ENCODE peak calls at places on chromosomes 2 and 18, in six cellular contexts. X, N, T, G, A and O are unnamed samples.
A peak's percentile ranks its signal among the peaks of the same experiment; 100 is the strongest.

GRCh38 chr18:2982452-2983172 is 30.3 kb downstream of the LPIN2 start:
- DNase-seq in X (peak; percentile 54), N (no peak), T (no peak), G (peak; percentile 49), A (peak; percentile 56), O (no peak)

GRCh38 chr2:231701456-231702373 is 6.6 kb upstream of the PTMA start:
- DNase-seq in X (peak; percentile 65), N (no peak), T (peak; percentile 2), G (no peak), A (no peak), O (no peak)

GRCh38 chr2:231387904-231388724 is 7.4 kb upstream of the B3GNT7 start:
- DNase-seq in X (peak; percentile 62), N (peak; percentile 90), T (no peak), G (no peak), A (no peak), O (no peak)

GRCh38 chr2:106095478-106096392 is 98.4 kb downstream of the UXS1 start:
- DNase-seq in X (no peak), N (no peak), T (no peak), G (no peak), A (no peak), O (no peak)

GRCh38 chr18:41371718-41372117 is 583.3 kb upstream of the PIK3C3 start:
- DNase-seq in X (peak; percentile 24), N (no peak), T (no peak), G (no peak), A (no peak), O (no peak)

GRCh38 chr2:106193491-106193976 is 567 bp downstream of the UXS1 start:
- DNase-seq in X (peak; percentile 57), N (no peak), T (peak; percentile 78), G (no peak), A (peak; percentile 40), O (peak; percentile 29)

GRCh38 chr2:9136997-9137819 is 69.4 kb upstream of the ASAP2 start:
- DNase-seq in X (no peak), N (no peak), T (no peak), G (no peak), A (no peak), O (no peak)

GRCh38 chr2:85813978-85814801 is 60.4 kb downstream of the ATOH8 start:
- DNase-seq in X (peak; percentile 89), N (peak; percentile 91), T (peak; percentile 87), G (peak; percentile 81), A (peak; percentile 90), O (peak; percentile 74)

GRCh38 chr18:76374330-76375281 is 120.4 kb downstream of the ZNF516 start:
- DNase-seq in X (no peak), N (no peak), T (no peak), G (no peak), A (no peak), O (no peak)

GRCh38 chr2:241209271-241209670 is 20.8 kb downstream of the ANO7 start:
- DNase-seq in X (no peak), N (no peak), T (no peak), G (peak; percentile 44), A (no peak), O (no peak)

GRCh38 chr2:241207151-241207550 is 18.7 kb downstream of the ANO7 start:
- DNase-seq in X (no peak), N (no peak), T (no peak), G (no peak), A (no peak), O (no peak)

GRCh38 chr2:241205086-241205485 is 16.6 kb downstream of the ANO7 start:
- DNase-seq in X (no peak), N (no peak), T (no peak), G (no peak), A (no peak), O (no peak)

GRCh38 chr2:241207641-241208040 is 19.2 kb downstream of the ANO7 start:
- DNase-seq in X (no peak), N (no peak), T (no peak), G (no peak), A (no peak), O (no peak)

DNA sequence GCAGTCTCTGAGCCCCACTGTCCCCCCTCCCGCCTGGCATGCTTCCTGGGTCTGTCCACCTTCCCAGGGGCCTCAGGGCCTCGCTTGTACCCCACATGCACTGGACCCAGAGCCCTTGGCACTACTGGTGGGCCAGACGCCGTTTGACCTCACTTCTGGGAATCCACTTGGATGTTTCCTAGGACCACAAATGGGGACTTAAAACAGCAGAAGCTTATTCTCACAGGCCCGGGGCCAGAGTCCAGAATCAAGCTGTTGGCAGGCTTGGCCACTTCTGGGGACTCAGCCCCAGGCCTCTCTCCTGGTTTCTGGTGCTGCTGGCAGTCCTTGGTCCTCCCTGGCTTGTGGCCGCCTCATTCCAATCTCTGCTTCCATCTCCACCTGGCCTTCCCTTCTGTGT is 19.6 kb downstream of the ANO7 start:
- DNase-seq in X (no peak), N (no peak), T (no peak), G (no peak), A (no peak), O (no peak)
- H3K4me2 ChIP-seq in X (no peak overlapping the region), N (no peak overlapping the region), T (no peak overlapping the region), G (no peak overlapping the region), A (no peak overlapping the region), O (no peak overlapping the region)

GRCh38 chr2:64655873-64656272 is 2.2 kb upstream of the SERTAD2 start:
- DNase-seq in X (no peak), N (no peak), T (no peak), G (no peak), A (no peak), O (peak; percentile 84)
- H3K27ac ChIP-seq in X (peak overlapping the region; percentile 97), N (no peak overlapping the region), T (no peak overlapping the region), G (no peak overlapping the region), A (no peak overlapping the region), O (peak overlapping the region; percentile 95)

GRCh38 chr2:122255924-122256323 is 500.5 kb downstream of the TSN start:
- DNase-seq in X (no peak), N (peak; percentile 67), T (no peak), G (no peak), A (no peak), O (no peak)

GRCh38 chr2:122263746-122264145 is 508.3 kb downstream of the TSN start:
- DNase-seq in X (peak; percentile 16), N (no peak), T (no peak), G (no peak), A (no peak), O (no peak)

GRCh38 chr2:122261923-122262322 is 506.5 kb downstream of the TSN start:
- DNase-seq in X (no peak), N (no peak), T (no peak), G (no peak), A (no peak), O (no peak)
- H3K4me1 ChIP-seq in X (no peaks in the 10 kb centered on the region), N (no peaks in the 10 kb centered on the region), T (no peaks in the 10 kb centered on the region), G (no peaks in the 10 kb centered on the region), A (no peaks in the 10 kb centered on the region), O (no peaks in the 10 kb centered on the region)

DNA sequence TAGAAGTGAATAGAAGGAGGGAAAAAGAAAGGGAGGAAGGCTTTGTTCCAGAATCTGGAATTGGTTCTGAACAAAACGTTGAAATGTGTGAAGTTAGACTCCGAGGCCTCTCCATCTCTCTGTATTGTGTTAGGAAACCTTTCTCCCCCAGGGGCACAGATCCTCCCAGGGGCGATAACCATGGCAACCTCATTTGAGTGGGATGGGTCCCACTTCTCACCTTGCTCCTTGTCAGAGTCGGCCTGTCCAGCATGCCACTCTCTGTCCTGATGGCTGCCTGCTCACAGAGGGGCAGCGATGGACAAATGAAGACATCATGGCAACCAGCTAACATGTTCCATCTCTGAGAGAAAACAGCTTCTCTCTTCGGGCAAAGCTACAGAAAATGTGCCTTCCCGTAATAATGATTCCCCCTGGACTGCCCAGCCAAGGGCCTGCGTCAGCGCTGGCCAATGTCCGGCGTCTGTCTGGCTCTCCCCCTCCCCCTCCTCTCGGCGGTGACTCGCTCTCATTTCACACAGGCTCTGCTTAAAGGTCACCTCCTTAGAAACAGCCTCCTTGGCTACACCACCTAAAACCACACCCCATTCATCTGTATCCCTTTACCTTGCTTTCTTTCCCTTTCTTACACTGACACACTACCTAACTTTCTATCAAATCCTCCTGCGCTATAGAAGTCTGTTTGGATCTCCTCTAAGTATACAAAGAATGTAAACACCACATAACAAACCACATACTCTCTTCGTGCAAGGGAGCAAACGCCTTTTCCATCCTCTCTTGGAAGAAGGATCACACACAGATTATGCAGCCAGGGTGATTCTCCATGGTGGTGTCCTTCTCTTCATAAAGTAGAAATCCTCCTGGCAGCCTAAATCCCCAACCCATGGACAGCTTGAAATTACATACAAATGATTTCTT is 32.1 kb upstream of the TTC39C start:
- DNase-seq in X (peak; percentile 24), N (peak; percentile 49), T (peak; percentile 30), G (no peak), A (peak; percentile 17), O (no peak)
- H3K4me2 ChIP-seq in X (no peak overlapping the region), N (peak overlapping the region; percentile 60), T (peak overlapping the region; percentile 40), G (no peak overlapping the region), A (peak overlapping the region; percentile 73), O (no peak overlapping the region)

GRCh38 chr2:237465515-237466227 is 21.4 kb upstream of the MLPH start:
- DNase-seq in X (peak; percentile 97), N (peak; percentile 93), T (no peak), G (no peak), A (no peak), O (no peak)
- H3K27ac ChIP-seq in X (peak overlapping the region; percentile 92), N (peak overlapping the region; percentile 94), T (no peak overlapping the region), G (peak overlapping the region; percentile 65), A (no peak overlapping the region), O (no peak overlapping the region)

GRCh38 chr2:29250977-29251376 is 135.8 kb downstream of the CLIP4 start:
- DNase-seq in X (no peak), N (no peak), T (no peak), G (no peak), A (no peak), O (no peak)
- H3K4me1 ChIP-seq in X (no peaks in the 10 kb centered on the region), N (no peaks in the 10 kb centered on the region), T (peaks cover 4% of the 10 kb centered on the region), G (no peaks in the 10 kb centered on the region), A (no peaks in the 10 kb centered on the region), O (no peaks in the 10 kb centered on the region)

GRCh38 chr2:202982779-202983491 is 31.7 kb upstream of the NBEAL1 start:
- DNase-seq in X (no peak), N (no peak), T (no peak), G (no peak), A (no peak), O (no peak)
- H3K4me2 ChIP-seq in X (no peak overlapping the region), N (no peak overlapping the region), T (no peak overlapping the region), G (no peak overlapping the region), A (no peak overlapping the region), O (no peak overlapping the region)

DNA sequence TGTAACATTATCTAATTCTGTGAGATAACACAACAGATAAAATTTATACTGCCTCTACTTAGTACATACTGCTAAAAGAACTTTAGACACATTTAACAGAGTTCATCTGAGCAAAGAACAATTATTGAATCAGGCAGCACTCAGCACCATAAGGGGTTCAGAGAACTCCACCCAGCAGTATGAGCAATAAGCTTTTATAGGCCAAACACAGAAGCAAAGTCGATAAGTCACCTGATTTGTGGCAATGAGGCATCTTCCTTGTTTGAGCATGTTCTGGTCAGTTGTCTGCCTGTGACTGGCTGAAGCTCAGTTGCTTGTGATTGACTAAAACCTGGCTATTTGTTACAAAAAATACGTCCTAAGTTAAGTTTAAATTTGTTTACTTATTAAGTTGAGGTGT is 746.1 kb upstream of the DDX18 start:
- DNase-seq in X (no peak), N (peak; percentile 2), T (no peak), G (no peak), A (no peak), O (no peak)
- H3K27ac ChIP-seq in X (no peak overlapping the region), N (no peak overlapping the region), T (no peak overlapping the region), G (no peak overlapping the region), A (no peak overlapping the region), O (no peak overlapping the region)

GRCh38 chr2:45674035-45674791 is 22.7 kb downstream of the PRKCE start:
- DNase-seq in X (peak; percentile 51), N (peak; percentile 16), T (no peak), G (no peak), A (no peak), O (no peak)
- H3K4me1 ChIP-seq in X (peaks cover 25% of the 10 kb centered on the region), N (peaks cover 40% of the 10 kb centered on the region), T (no peaks in the 10 kb centered on the region), G (no peaks in the 10 kb centered on the region), A (no peaks in the 10 kb centered on the region), O (no peaks in the 10 kb centered on the region)